ENCODE peak calls at places on chromosomes 11 and 22, in nine cellular contexts. V is esophagus muscularis mucosa; B is cardiac muscle cell; P is small intestine; E is left ventricle myocardium inferior; G is aorta; O is PC-3; X is PC-9; J is CD4-positive, CD25-positive, alpha-beta regulatory T cell. W is an unnamed sample.

GRCh38 chr11:61828629-61829407 is 718 bp downstream of the FADS2 start:
- DNase-seq in V (peak), B (peak), P (peak), E (peak), G (peak), O (peak), X (no peak), J (no peak), W (no peak)

GRCh38 chr22:31173386-31174145 is 13.6 kb downstream of the RNF185 start:
- DNase-seq in V (no peak), B (peak), P (no peak), E (no peak), G (no peak), O (peak), X (peak), J (no peak), W (no peak)

GRCh38 chr11:73651252-73651651 is 4.9 kb downstream of the PLEKHB1 start:
- DNase-seq in V (no peak), B (no peak), P (no peak), E (no peak), G (no peak), O (no peak), X (no peak), J (no peak), W (no peak)

GRCh38 chr11:95514386-95515145 is 275.0 kb downstream of the FAM76B start:
- DNase-seq in V (peak), B (no peak), P (no peak), E (no peak), G (no peak), O (no peak), X (no peak), J (no peak), W (no peak)

GRCh38 chr11:24575392-24575791 is 78.5 kb downstream of the LUZP2 start:
- DNase-seq in V (no peak), B (peak), P (no peak), E (no peak), G (no peak), O (peak), X (peak), J (no peak), W (no peak)

GRCh38 chr11:65611758-65612603 is 2.0 kb downstream of the MAP3K11 start:
- DNase-seq in V (no peak), B (peak), P (no peak), E (no peak), G (no peak), O (no peak), X (no peak), J (no peak), W (no peak)

GRCh38 chr11:117604349-117604995 is 192.5 kb downstream of the DSCAML1 start:
- DNase-seq in V (no peak), B (no peak), P (no peak), E (no peak), G (no peak), O (peak), X (no peak), J (no peak), W (no peak)

GRCh38 chr11:12812849-12813248 is 138.6 kb downstream of the TEAD1 start:
- DNase-seq in V (no peak), B (no peak), P (no peak), E (no peak), G (no peak), O (no peak), X (no peak), J (no peak), W (no peak)

GRCh38 chr11:94721565-94722292 is 46.4 kb upstream of the AMOTL1 start:
- DNase-seq in V (no peak), B (no peak), P (no peak), E (no peak), G (no peak), O (no peak), X (no peak), J (no peak), W (no peak)

GRCh38 chr11:65452806-65453490 is 30.4 kb downstream of the NEAT1 start:
- DNase-seq in V (no peak), B (peak), P (no peak), E (no peak), G (no peak), O (peak), X (peak), J (no peak), W (no peak)

GRCh38 chr22:19448076-19448607 is 631 bp upstream of the C22orf39 start:
- DNase-seq in V (no peak), B (peak), P (peak), E (no peak), G (no peak), O (peak), X (no peak), J (no peak), W (peak)

GRCh38 chr11:120180571-120181445 is 30.0 kb upstream of the OAF start:
- DNase-seq in V (peak), B (peak), P (no peak), E (no peak), G (no peak), O (peak), X (no peak), J (no peak), W (no peak)

GRCh38 chr11:128302425-128303186 is 284.8 kb downstream of the ETS1 start:
- DNase-seq in V (no peak), B (no peak), P (peak), E (no peak), G (no peak), O (no peak), X (no peak), J (peak), W (peak)

GRCh38 chr11:16615480-16615879 is 123.0 kb upstream of the C11orf58 start:
- DNase-seq in V (no peak), B (no peak), P (no peak), E (no peak), G (no peak), O (no peak), X (no peak), J (no peak), W (no peak)

DNA sequence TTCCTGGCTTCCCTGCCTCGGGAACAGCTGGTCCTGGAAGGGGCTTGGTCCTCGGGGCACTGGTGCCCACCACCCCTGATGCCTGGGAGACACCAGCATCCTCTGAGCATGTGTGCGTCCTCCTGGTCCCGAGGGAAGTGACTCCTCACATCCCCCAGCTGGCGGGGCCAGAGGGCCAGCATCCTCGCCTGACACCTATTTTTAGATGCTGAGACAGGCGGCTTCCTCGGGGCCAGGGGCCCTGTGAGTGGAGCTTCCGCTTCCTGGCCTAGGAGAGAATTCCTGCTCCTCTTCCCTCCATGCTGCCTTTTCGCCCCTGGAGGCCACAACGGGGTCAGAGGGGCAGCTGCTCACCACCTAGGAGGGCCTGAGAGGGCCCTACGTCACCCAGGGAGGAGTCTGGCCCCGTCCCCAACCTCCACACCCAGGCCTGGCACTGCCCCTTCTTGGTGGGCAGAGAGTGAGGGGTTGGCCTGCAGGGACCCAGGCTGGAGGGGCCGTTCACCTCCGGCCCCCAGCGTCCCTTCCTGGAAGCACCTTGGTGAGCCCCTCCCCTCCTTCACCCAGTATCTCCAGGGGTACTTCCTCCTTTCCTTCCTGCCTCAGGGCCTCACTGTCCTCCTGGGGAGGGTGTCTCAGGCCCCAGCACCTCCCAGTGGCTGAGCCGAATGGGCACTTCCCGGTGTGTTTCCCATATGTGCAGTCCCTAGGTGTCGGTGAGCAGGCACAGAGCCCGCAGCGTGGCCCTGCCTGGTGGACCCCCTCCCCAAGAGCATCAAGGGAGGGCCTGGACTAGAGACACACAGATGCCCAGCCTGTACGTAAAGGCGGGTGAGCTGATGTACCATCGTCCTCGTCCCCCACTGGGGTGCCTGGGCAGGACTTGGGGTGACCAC is 6.1 kb downstream of the CD81 start:
- DNase-seq in V (peak), B (peak), P (no peak), E (peak), G (peak), O (no peak), X (no peak), J (no peak), W (peak)
- H3K4me3 ChIP-seq in V (peak), B (no peak), P (no peak), E (peak), G (no peak), O (no peak), X (no peak), J (no peak), W (peak)

GRCh38 chr22:33389927-33390326 is 331.7 kb upstream of the SYN3 start:
- DNase-seq in V (no peak), B (peak), P (no peak), E (no peak), G (no peak), O (no peak), X (no peak), J (no peak), W (no peak)
- H3K4me3 ChIP-seq in V (no peak), B (no peak), P (no peak), E (no peak), G (no peak), O (no peak), X (no peak), J (no peak), W (no peak)

DNA sequence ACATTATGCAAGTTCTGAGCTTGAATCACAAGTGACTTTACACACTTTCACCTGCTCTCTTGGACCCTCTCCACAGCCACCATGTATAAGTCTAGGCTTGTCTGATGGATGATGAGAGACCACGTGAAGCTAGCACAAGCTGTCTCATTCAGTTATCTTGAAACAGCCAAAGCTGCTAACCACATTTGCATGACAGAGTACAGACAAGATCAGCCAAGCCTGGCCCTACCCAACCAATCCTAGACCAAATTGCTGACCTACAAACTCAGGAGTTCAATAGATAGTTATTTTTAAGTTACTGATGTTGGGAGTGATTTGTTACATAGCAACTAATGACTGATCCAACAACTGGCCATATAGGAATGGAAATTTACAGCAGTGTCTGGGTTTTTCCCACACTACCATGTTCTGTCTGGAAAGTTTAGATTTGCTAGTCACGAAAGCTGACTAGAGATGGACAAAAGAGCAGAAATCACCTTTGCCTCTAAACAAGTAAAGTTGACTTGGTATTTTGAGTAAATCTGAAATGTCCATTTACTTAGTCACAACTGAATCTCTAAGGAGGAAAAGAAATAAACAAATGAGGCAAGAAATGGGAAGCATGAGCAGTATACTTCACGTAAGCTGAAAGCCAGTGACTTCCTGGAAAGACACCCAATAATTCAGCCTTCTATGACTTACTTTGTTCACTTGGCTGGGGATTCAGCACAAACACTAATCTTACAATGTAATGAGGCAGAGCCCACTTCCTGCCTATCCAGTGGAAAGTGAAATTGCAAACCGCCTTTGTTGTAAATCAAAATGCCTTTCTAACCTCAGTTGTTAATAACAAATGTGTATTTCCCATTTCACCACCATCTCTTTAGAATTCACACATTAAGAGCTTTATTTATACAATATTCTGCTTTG is 101.7 kb downstream of the FAM181B start:
- DNase-seq in V (no peak), B (no peak), P (no peak), E (no peak), G (no peak), O (peak), X (no peak), J (no peak), W (no peak)
- H3K4me3 ChIP-seq in V (no peak), B (no peak), P (no peak), E (no peak), G (no peak), O (no peak), X (no peak), J (no peak), W (no peak)

DNA sequence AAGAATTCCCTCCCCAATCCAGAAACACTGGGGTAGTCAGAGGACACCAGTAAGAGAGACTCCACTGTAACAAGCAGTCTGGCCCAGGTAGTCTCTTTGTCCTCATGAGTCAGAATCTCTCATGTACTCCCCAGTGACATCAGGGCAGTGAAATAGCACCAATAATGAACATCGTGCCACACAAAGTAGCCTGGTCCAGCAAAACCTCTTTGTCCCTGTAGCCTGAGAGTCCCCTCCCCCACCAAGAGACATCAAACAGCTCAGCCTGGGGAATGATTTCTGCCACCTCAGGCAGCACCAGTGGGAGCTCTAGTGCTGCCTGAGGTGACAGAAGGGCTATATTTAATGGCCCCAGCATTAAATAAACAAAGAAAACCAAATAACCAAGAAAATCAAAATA is 88.1 kb downstream of the SBF2 start:
- DNase-seq in V (no peak), B (no peak), P (no peak), E (no peak), G (no peak), O (no peak), X (no peak), J (no peak), W (no peak)
- H3K4me3 ChIP-seq in V (no peak), B (no peak), P (no peak), E (no peak), G (no peak), O (no peak), X (no peak), J (no peak), W (no peak)

GRCh38 chr11:123188508-123189165 is 6.4 kb downstream of the CLMP start:
- DNase-seq in V (no peak), B (peak), P (no peak), E (no peak), G (peak), O (peak), X (no peak), J (no peak), W (no peak)
- H3K4me3 ChIP-seq in V (peak), B (no peak), P (no peak), E (peak), G (peak), O (peak), X (no peak), J (no peak), W (no peak)

GRCh38 chr11:55966391-55966790 is 3.4 kb downstream of the OR10AG1 start:
- DNase-seq in V (no peak), B (no peak), P (no peak), E (no peak), G (no peak), O (no peak), X (no peak), J (no peak), W (no peak)
- H3K4me3 ChIP-seq in V (no peak), B (no peak), P (no peak), E (no peak), G (no peak), O (no peak), X (no peak), J (no peak), W (no peak)

DNA sequence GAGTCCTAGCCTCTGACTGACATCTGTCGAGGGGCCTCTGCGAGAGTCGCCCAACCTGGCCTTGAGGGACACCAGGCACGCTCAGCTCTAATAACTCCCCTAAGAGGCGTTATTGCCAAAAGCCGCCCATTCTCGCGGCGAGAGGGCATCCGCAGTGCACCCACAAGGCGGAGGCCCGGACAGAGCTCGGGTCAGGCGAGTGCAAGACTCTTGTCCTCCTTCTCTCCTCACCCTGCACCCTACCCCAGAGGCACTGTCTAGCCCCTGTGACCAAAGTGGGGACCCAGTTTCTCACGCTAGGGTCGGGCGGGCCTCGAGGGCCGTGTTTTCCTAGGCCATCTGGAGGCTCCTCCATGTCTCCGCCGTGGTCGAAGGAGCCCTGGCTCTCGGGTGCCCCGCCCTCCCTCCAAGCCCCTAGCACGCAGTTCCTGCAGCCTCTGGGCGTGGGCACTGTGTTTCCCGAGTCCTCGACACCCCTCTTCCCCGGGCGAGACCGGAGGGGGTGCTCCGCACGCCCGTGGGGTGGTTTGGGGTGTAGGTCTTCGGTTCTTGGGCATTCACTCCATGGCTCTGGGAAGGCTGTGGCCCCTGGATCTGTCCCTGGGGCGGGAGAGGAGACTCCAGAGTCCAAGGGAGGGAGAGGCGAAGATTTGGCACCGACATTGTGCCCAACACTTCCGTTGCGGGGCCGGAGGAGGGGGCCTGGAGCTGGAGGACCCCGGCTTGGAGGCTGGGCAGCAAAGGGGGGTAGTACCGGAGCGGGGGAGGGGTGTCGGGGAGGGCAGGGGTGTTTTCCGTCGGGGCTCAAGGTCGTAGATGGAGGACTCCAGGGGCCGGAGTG is 1.0 kb downstream of the CHRM4 start:
- DNase-seq in V (no peak), B (no peak), P (no peak), E (no peak), G (no peak), O (no peak), X (no peak), J (no peak), W (no peak)
- H3K4me3 ChIP-seq in V (no peak), B (peak), P (peak), E (peak), G (no peak), O (peak), X (no peak), J (no peak), W (no peak)

GRCh38 chr11:112044961-112045360 is 19.8 kb downstream of the DLAT start:
- DNase-seq in V (no peak), B (no peak), P (no peak), E (no peak), G (no peak), O (no peak), X (no peak), J (no peak), W (no peak)

GRCh38 chr11:112051768-112052167 is 22.0 kb downstream of the PIH1D2 start:
- DNase-seq in V (no peak), B (no peak), P (no peak), E (no peak), G (no peak), O (no peak), X (peak), J (no peak), W (no peak)

GRCh38 chr11:112050721-112051120 is 23.1 kb downstream of the PIH1D2 start:
- DNase-seq in V (no peak), B (no peak), P (no peak), E (no peak), G (no peak), O (no peak), X (no peak), J (no peak), W (peak)

DNA sequence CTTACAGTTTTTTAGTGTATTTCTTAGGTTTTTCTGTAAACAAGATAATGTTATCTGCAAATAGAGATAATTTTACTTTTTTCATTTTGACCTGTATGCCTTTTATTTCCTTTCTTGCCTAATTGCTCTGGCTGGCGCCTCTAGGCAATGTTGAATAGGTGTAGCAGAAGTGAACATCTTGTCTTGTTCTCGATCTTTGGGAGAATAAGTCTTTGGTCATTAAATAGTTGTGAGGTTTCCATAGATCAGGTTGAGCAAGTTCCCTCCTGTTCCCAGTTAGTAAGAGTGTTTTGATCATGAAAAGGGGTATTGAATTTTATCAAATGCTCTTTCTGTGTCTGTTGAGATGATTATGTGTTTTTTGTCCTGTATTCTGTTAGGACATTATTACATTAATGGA is 24.0 kb downstream of the PIH1D2 start:
- DNase-seq in V (no peak), B (no peak), P (no peak), E (no peak), G (no peak), O (no peak), X (peak), J (no peak), W (no peak)
- H3K4me3 ChIP-seq in V (no peak), B (no peak), P (no peak), E (no peak), G (no peak), O (no peak), X (no peak), J (no peak), W (no peak)

GRCh38 chr11:8809605-8810272 is 101.2 kb upstream of the AKIP1 start:
- DNase-seq in V (no peak), B (no peak), P (peak), E (no peak), G (no peak), O (no peak), X (no peak), J (no peak), W (no peak)

GRCh38 chr11:8808226-8808585 is 102.8 kb upstream of the AKIP1 start:
- DNase-seq in V (no peak), B (no peak), P (no peak), E (no peak), G (no peak), O (no peak), X (no peak), J (no peak), W (no peak)

GRCh38 chr11:8809185-8809584 is 101.8 kb upstream of the AKIP1 start:
- DNase-seq in V (no peak), B (no peak), P (no peak), E (no peak), G (no peak), O (no peak), X (no peak), J (no peak), W (no peak)

GRCh38 chr11:8806974-8807373 is 104.0 kb upstream of the AKIP1 start:
- DNase-seq in V (no peak), B (no peak), P (no peak), E (peak), G (no peak), O (no peak), X (no peak), J (no peak), W (no peak)

GRCh38 chr11:8807544-8808225 is 103.3 kb upstream of the AKIP1 start:
- DNase-seq in V (no peak), B (peak), P (peak), E (peak), G (no peak), O (no peak), X (no peak), J (no peak), W (no peak)
- H3K4me3 ChIP-seq in V (peak), B (no peak), P (peak), E (peak), G (no peak), O (no peak), X (no peak), J (no peak), W (no peak)